ENCODE peak calls at places on chromosomes 5 and 9, in five cellular contexts. One of them, this sample, is unnamed. For H3K4me1, the result is how much of the 10 kb centered on the place peaks cover.

GRCh38 chr5:142048272-142048671 is 35.4 kb upstream of the GNPDA1 start:
- DNase-seq in cardiac muscle cell: no peak
- DNase-seq in heart right ventricle: no peak
- DNase-seq in A673: no peak
- DNase-seq in Caco-2: no peak
- DNase-seq in this sample: no peak

GRCh38 chr9:137138701-137139467 is at the start of gene GRIN1:
- DNase-seq in A673: peak
- DNase-seq in Caco-2: no peak
- DNase-seq in heart right ventricle: no peak
- DNase-seq in cardiac muscle cell: peak
- DNase-seq in this sample: no peak

GRCh38 chr5:139475865-139476651 is 5.3 kb downstream of the SMIM33 start:
- DNase-seq in Caco-2: no peak
- DNase-seq in cardiac muscle cell: no peak
- DNase-seq in heart right ventricle: no peak
- DNase-seq in A673: no peak
- DNase-seq in this sample: no peak

GRCh38 chr9:35797311-35798109 is 6.1 kb downstream of the NPR2 start:
- DNase-seq in A673: no peak
- DNase-seq in cardiac muscle cell: no peak
- DNase-seq in heart right ventricle: no peak
- DNase-seq in Caco-2: no peak
- DNase-seq in this sample: no peak

GRCh38 chr9:96222132-96222531 is 79.8 kb downstream of the HSD17B3 start:
- DNase-seq in cardiac muscle cell: peak
- DNase-seq in A673: peak
- DNase-seq in heart right ventricle: no peak
- DNase-seq in Caco-2: no peak
- DNase-seq in this sample: no peak

GRCh38 chr5:50440651-50441478 is at the start of gene EMB:
- DNase-seq in cardiac muscle cell: no peak
- DNase-seq in heart right ventricle: peak
- DNase-seq in A673: peak
- DNase-seq in Caco-2: peak
- DNase-seq in this sample: peak

GRCh38 chr5:136439367-136439766 is 74.0 kb upstream of the TRPC7 start:
- DNase-seq in heart right ventricle: no peak
- DNase-seq in A673: no peak
- DNase-seq in Caco-2: no peak
- DNase-seq in cardiac muscle cell: no peak
- DNase-seq in this sample: no peak

GRCh38 chr5:154485092-154485491 is 7.1 kb upstream of the HAND1 start:
- DNase-seq in Caco-2: no peak
- DNase-seq in A673: no peak
- DNase-seq in cardiac muscle cell: no peak
- DNase-seq in heart right ventricle: no peak
- DNase-seq in this sample: no peak

GRCh38 chr5:78726003-78726402 is 77.4 kb upstream of the LHFPL2 start:
- DNase-seq in cardiac muscle cell: no peak
- DNase-seq in heart right ventricle: no peak
- DNase-seq in A673: no peak
- DNase-seq in Caco-2: no peak
- DNase-seq in this sample: no peak

GRCh38 chr5:32522429-32523143 is 62.8 kb upstream of the SUB1 start:
- DNase-seq in heart right ventricle: no peak
- DNase-seq in cardiac muscle cell: peak
- DNase-seq in A673: no peak
- DNase-seq in Caco-2: no peak
- DNase-seq in this sample: peak

GRCh38 chr9:127013597-127013996 is 99.0 kb downstream of the RALGPS1 start:
- DNase-seq in Caco-2: no peak
- DNase-seq in A673: no peak
- DNase-seq in heart right ventricle: no peak
- DNase-seq in cardiac muscle cell: no peak
- DNase-seq in this sample: peak

GRCh38 chr5:10249948-10250803 is at the start of gene CCT5:
- DNase-seq in cardiac muscle cell: peak
- DNase-seq in A673: peak
- DNase-seq in Caco-2: peak
- DNase-seq in heart right ventricle: peak
- DNase-seq in this sample: peak

GRCh38 chr5:82512025-82512424 is 233.9 kb upstream of the RPS23 start:
- DNase-seq in cardiac muscle cell: peak
- DNase-seq in A673: no peak
- DNase-seq in Caco-2: no peak
- DNase-seq in heart right ventricle: no peak
- DNase-seq in this sample: no peak

GRCh38 chr9:121707477-121708424 is 56.3 kb downstream of the DAB2IP start:
- DNase-seq in A673: no peak
- DNase-seq in cardiac muscle cell: no peak
- DNase-seq in Caco-2: no peak
- DNase-seq in heart right ventricle: no peak
- DNase-seq in this sample: no peak

GRCh38 chr5:83563631-83564030 is 92.1 kb downstream of the VCAN start:
- DNase-seq in heart right ventricle: no peak
- DNase-seq in A673: no peak
- DNase-seq in Caco-2: peak
- DNase-seq in cardiac muscle cell: no peak
- DNase-seq in this sample: no peak

GRCh38 chr5:95966005-95966404 is 4.4 kb upstream of the ELL2 start:
- DNase-seq in cardiac muscle cell: no peak
- DNase-seq in heart right ventricle: no peak
- DNase-seq in Caco-2: no peak
- DNase-seq in A673: no peak
- DNase-seq in this sample: no peak

GRCh38 chr5:150355791-150356190 is 1.7 kb upstream of the TCOF1 start:
- DNase-seq in heart right ventricle: no peak
- DNase-seq in Caco-2: no peak
- DNase-seq in cardiac muscle cell: no peak
- DNase-seq in A673: no peak
- DNase-seq in this sample: no peak

GRCh38 chr9:20692554-20692953 is 8.5 kb downstream of the FOCAD start:
- DNase-seq in cardiac muscle cell: peak
- DNase-seq in heart right ventricle: no peak
- DNase-seq in A673: no peak
- DNase-seq in Caco-2: peak
- DNase-seq in this sample: no peak

GRCh38 chr9:84966876-84967830 is 297.6 kb downstream of the NTRK2 start:
- DNase-seq in A673: peak
- DNase-seq in cardiac muscle cell: no peak
- DNase-seq in heart right ventricle: no peak
- DNase-seq in Caco-2: no peak
- DNase-seq in this sample: no peak

GRCh38 chr9:37988041-37988440 is 81.0 kb downstream of the SHB start:
- DNase-seq in cardiac muscle cell: no peak
- DNase-seq in Caco-2: no peak
- DNase-seq in A673: peak
- DNase-seq in heart right ventricle: no peak
- DNase-seq in this sample: peak

GRCh38 chr9:128470560-128470959 is 14.8 kb downstream of the ODF2 start:
- DNase-seq in A673: peak
- DNase-seq in heart right ventricle: no peak
- DNase-seq in cardiac muscle cell: peak
- DNase-seq in Caco-2: no peak
- DNase-seq in this sample: peak

GRCh38 chr5:124235576-124235975 is 510.9 kb downstream of the ZNF608 start:
- DNase-seq in Caco-2: no peak
- DNase-seq in A673: no peak
- DNase-seq in heart right ventricle: no peak
- DNase-seq in cardiac muscle cell: no peak
- DNase-seq in this sample: no peak

GRCh38 chr5:162607879-162608278 is 540.3 kb downstream of the GABRG2 start:
- DNase-seq in A673: no peak
- DNase-seq in heart right ventricle: no peak
- DNase-seq in Caco-2: no peak
- DNase-seq in cardiac muscle cell: no peak
- DNase-seq in this sample: no peak

GRCh38 chr5:37055383-37055990 is 178.9 kb downstream of the NIPBL start:
- DNase-seq in heart right ventricle: no peak
- DNase-seq in A673: no peak
- DNase-seq in cardiac muscle cell: no peak
- DNase-seq in Caco-2: no peak
- DNase-seq in this sample: no peak

GRCh38 chr9:132651259-132651658 is 18.5 kb downstream of the DDX31 start:
- DNase-seq in Caco-2: no peak
- DNase-seq in cardiac muscle cell: peak
- DNase-seq in A673: no peak
- DNase-seq in heart right ventricle: no peak
- DNase-seq in this sample: no peak

GRCh38 chr5:132233081-132233480 is 5.4 kb upstream of the P4HA2 start:
- DNase-seq in Caco-2: peak
- DNase-seq in cardiac muscle cell: no peak
- DNase-seq in heart right ventricle: no peak
- DNase-seq in A673: no peak
- DNase-seq in this sample: no peak

GRCh38 chr5:123387313-123387712 is 35.9 kb downstream of the CEP120 start:
- DNase-seq in heart right ventricle: no peak
- DNase-seq in Caco-2: no peak
- DNase-seq in A673: no peak
- DNase-seq in cardiac muscle cell: peak
- DNase-seq in this sample: no peak

DNA sequence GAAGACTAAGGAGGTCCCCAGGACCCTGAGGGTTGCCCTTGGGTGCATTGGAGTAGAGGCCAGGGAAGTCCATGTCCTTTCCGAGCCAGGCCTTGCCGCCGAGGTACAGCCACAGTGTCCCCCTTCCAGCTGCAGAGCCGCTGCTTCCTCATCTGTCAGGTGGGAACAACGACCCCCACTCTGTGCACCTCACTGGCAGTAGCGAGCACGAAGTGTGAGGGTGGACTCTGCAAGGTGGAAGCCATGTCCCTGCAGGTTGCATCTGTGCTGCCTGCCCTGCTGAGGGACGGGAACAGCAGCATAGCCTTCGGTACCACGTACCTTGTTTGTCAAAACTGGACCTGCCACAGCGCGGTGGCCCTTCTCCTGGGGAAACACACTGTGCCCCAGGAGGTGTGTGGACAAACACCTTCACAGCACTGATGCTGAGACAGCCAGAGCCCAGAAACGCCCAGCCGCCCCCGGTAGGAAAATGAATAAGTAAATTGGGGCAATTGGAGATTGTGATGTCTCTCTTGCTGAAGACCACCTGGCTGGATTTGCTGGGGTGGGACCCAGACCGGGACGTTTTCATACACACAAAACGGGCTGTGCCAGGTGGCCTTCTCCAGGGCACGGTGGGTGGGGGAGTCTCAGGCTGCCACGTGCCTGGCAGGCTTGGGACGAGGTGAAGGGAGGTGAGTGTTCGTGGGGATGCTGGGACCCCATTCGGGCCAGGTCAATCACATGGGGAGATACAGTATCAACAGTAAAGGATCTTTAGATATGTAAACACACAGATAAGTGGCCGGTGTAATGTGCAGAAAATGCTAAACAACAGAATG is 157.3 kb downstream of the RXRA start:
- DNase-seq in A673: no peak
- DNase-seq in heart right ventricle: no peak
- DNase-seq in cardiac muscle cell: no peak
- DNase-seq in Caco-2: no peak
- DNase-seq in this sample: no peak
- TF ChIP-seq CTCF in A673: no peak
- TF ChIP-seq CTCF in heart right ventricle: no peak
- TF ChIP-seq CTCF in cardiac muscle cell: no peak
- TF ChIP-seq CTCF in Caco-2: no peak
- TF ChIP-seq CTCF in this sample: no peak

GRCh38 chr9:136093331-136093986 is 1.6 kb downstream of the NACC2 start:
- DNase-seq in cardiac muscle cell: no peak
- DNase-seq in A673: no peak
- DNase-seq in heart right ventricle: no peak
- DNase-seq in Caco-2: no peak
- DNase-seq in this sample: peak
- H3K4me1 ChIP-seq in cardiac muscle cell: under half
- H3K4me1 ChIP-seq in A673: under half
- H3K4me1 ChIP-seq in heart right ventricle: half or more
- H3K4me1 ChIP-seq in Caco-2: under half
- H3K4me1 ChIP-seq in this sample: under half

GRCh38 chr5:54462281-54462680 is 6.8 kb downstream of the HSPB3 start:
- DNase-seq in heart right ventricle: no peak
- DNase-seq in cardiac muscle cell: no peak
- DNase-seq in Caco-2: no peak
- DNase-seq in A673: no peak
- DNase-seq in this sample: peak
- H3K4me3 ChIP-seq in heart right ventricle: no peak
- H3K4me3 ChIP-seq in cardiac muscle cell: no peak
- H3K4me3 ChIP-seq in Caco-2: no peak
- H3K4me3 ChIP-seq in A673: no peak
- H3K4me3 ChIP-seq in this sample: no peak

GRCh38 chr5:167614294-167615104 is 676.9 kb upstream of the WWC1 start:
- DNase-seq in Caco-2: no peak
- DNase-seq in cardiac muscle cell: peak
- DNase-seq in A673: peak
- DNase-seq in heart right ventricle: no peak
- DNase-seq in this sample: no peak

GRCh38 chr5:167603135-167603534 is 688.3 kb upstream of the WWC1 start:
- DNase-seq in heart right ventricle: no peak
- DNase-seq in A673: no peak
- DNase-seq in Caco-2: no peak
- DNase-seq in cardiac muscle cell: no peak
- DNase-seq in this sample: no peak

DNA sequence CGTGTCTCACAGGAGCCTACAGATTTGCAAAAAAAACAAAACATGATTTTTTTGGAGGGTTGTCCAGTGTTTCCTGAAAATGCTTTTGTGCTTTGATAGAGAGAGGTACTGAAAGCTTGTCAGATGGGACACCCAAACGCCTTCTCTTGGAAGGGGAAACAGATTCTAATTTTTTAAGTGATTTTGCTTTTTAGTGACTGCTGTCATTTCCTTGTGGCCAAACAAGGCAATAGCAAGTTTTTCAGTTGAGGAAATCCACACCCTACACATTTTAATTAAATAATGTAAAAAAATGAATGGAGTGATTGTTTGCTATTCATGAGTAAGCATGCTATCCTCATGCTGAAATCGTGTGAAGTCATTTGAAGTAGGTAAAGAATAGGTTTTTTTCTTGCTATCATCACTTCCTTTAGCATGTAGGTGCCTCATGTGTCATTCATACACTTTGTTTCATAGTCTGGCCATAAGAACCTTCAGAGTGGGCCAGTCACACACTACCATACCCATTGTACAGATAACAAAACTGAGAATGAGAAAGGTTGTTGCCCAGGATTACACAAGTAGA is 682.7 kb upstream of the WWC1 start:
- DNase-seq in A673: no peak
- DNase-seq in cardiac muscle cell: no peak
- DNase-seq in Caco-2: no peak
- DNase-seq in heart right ventricle: no peak
- DNase-seq in this sample: no peak
- TF ChIP-seq CTCF in A673: peak
- TF ChIP-seq CTCF in cardiac muscle cell: no peak
- TF ChIP-seq CTCF in Caco-2: no peak
- TF ChIP-seq CTCF in heart right ventricle: no peak
- TF ChIP-seq CTCF in this sample: no peak

GRCh38 chr9:36974731-36975130 is 59.3 kb downstream of the PAX5 start:
- DNase-seq in heart right ventricle: no peak
- DNase-seq in A673: no peak
- DNase-seq in cardiac muscle cell: no peak
- DNase-seq in Caco-2: no peak
- DNase-seq in this sample: no peak
- H3K4me1 ChIP-seq in heart right ventricle: under half
- H3K4me1 ChIP-seq in A673: under half
- H3K4me1 ChIP-seq in cardiac muscle cell: under half
- H3K4me1 ChIP-seq in Caco-2: under half
- H3K4me1 ChIP-seq in this sample: under half

This sample was measured in adrenal gland.